ENCODE peak calls at places on chromosomes 1 and 21, in five cellular contexts. E is HEK293T, M is HepG2, H is H1, L is GM12878. G is an unnamed sample.
A peak's percentile ranks its signal among the peaks of the same experiment; 100 is the strongest.

GRCh38 chr1:92298573-92299476 is at the start of the genes GLMN and RPAP2:
- DNase-seq in E (peak; percentile 94), M (peak; percentile 63), H (peak; percentile 85), L (peak; percentile 45), G (peak; percentile 81)

GRCh38 chr1:70153739-70154138 is 51.6 kb downstream of the LRRC40 start:
- DNase-seq in E (no peak), M (no peak), H (no peak), L (no peak), G (no peak)

GRCh38 chr1:99992044-99992722 is 22.4 kb downstream of the SLC35A3 start:
- DNase-seq in E (no peak), M (no peak), H (no peak), L (no peak), G (no peak)

GRCh38 chr1:201013031-201013485 is 10.5 kb downstream of the KIF21B start:
- DNase-seq in E (no peak), M (no peak), H (no peak), L (no peak), G (no peak)

GRCh38 chr1:14794136-14794768 is 195.8 kb downstream of the KAZN start:
- DNase-seq in E (no peak), M (no peak), H (no peak), L (no peak), G (no peak)

GRCh38 chr1:53060580-53060979 is 1.4 kb upstream of the PODN start:
- DNase-seq in E (no peak), M (no peak), H (no peak), L (no peak), G (no peak)

GRCh38 chr1:7207875-7208646 is 422.8 kb downstream of the CAMTA1 start:
- DNase-seq in E (peak; percentile 79), M (peak; percentile 25), H (peak; percentile 86), L (no peak), G (peak; percentile 60)

GRCh38 chr1:45864765-45865164 is 61.4 kb downstream of the MAST2 start:
- DNase-seq in E (no peak), M (no peak), H (no peak), L (no peak), G (no peak)

GRCh38 chr21:39451332-39452206 is at the start of gene SH3BGR:
- DNase-seq in E (no peak), M (no peak), H (peak; percentile 65), L (no peak), G (no peak)

GRCh38 chr1:25727819-25728286 is 72.1 kb upstream of the SELENON start:
- DNase-seq in E (no peak), M (peak; percentile 23), H (peak; percentile 50), L (no peak), G (no peak)

GRCh38 chr1:51300270-51300669 is 30.1 kb downstream of the TTC39A start:
- DNase-seq in E (no peak), M (no peak), H (no peak), L (no peak), G (no peak)

GRCh38 chr1:51298322-51298705 is 32.0 kb downstream of the TTC39A start:
- DNase-seq in E (no peak), M (no peak), H (no peak), L (no peak), G (no peak)

GRCh38 chr1:51297401-51298321 is 32.7 kb downstream of the TTC39A start:
- DNase-seq in E (no peak), M (no peak), H (no peak), L (no peak), G (no peak)

GRCh38 chr1:51301152-51301843 is 29.1 kb downstream of the TTC39A start:
- DNase-seq in E (no peak), M (no peak), H (no peak), L (peak; percentile 39), G (no peak)

GRCh38 chr1:51299185-51299584 is 31.2 kb downstream of the TTC39A start:
- DNase-seq in E (no peak), M (no peak), H (no peak), L (no peak), G (no peak)
- TF ChIP-seq SUZ12 in E (no peak), M (no peak), H (no peak), L (no peak), G (no peak)

GRCh38 chr1:150003826-150004225 is 6.7 kb downstream of the OTUD7B start:
- DNase-seq in E (no peak), M (no peak), H (no peak), L (no peak), G (no peak)
- TF ChIP-seq SUZ12 in E (no peak), M (no peak), H (no peak), L (no peak), G (no peak)

GRCh38 chr1:158019177-158019868 is 25.9 kb downstream of the KIRREL1 start:
- DNase-seq in E (peak; percentile 38), M (peak; percentile 42), H (no peak), L (no peak), G (peak; percentile 97)
- TF ChIP-seq SUZ12 in E (no peak), M (no peak), H (no peak), L (no peak), G (no peak)

GRCh38 chr1:230114245-230114651 is 47.2 kb downstream of the GALNT2 start:
- DNase-seq in E (no peak), M (no peak), H (no peak), L (no peak), G (no peak)
- TF ChIP-seq SUZ12 in E (no peak), M (no peak), H (no peak), L (no peak), G (no peak)

GRCh38 chr1:33045814-33046213 is 9.1 kb upstream of the AK2 start:
- DNase-seq in E (no peak), M (no peak), H (no peak), L (no peak), G (no peak)
- TF ChIP-seq SUZ12 in E (no peak), M (no peak), H (no peak), L (no peak), G (no peak)

GRCh38 chr1:241442686-241443085 is 76.9 kb downstream of the FH start:
- DNase-seq in E (no peak), M (no peak), H (no peak), L (no peak), G (no peak)
- TF ChIP-seq SUZ12 in E (no peak), M (no peak), H (no peak), L (no peak), G (no peak)

GRCh38 chr1:183198463-183198862 is 12.4 kb downstream of the LAMC2 start:
- DNase-seq in E (no peak), M (no peak), H (no peak), L (no peak), G (no peak)
- TF ChIP-seq SUZ12 in E (no peak), M (no peak), H (no peak), L (no peak), G (no peak)

GRCh38 chr1:13469343-13469742 is 44.5 kb downstream of the LRRC38 start:
- DNase-seq in E (peak; percentile 42), M (peak; percentile 38), H (no peak), L (no peak), G (no peak)
- TF ChIP-seq SUZ12 in E (no peak), M (no peak), H (no peak), L (no peak), G (no peak)

DNA sequence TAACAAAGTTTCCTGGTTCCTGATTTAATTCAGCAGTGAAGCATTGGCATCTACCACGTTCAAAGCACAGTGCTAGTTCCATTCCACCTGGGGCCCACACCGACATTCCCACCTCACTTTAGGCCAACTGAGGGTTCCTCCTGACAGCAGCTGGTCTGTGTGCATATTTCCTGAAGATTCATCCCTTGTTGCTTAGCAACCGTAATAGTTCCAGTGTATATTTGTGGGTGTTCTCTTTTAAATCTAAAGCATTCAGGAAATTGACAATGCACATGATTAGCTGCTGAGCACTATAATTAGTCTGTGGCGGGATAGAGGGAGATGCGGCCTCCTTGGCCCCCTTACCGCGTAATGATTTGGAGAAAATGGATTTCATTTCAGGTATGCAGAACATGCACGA is 34.0 kb upstream of the RCAN3 start:
- DNase-seq in E (no peak), M (no peak), H (no peak), L (no peak), G (no peak)
- TF ChIP-seq SUZ12 in E (no peak), M (no peak), H (no peak), L (no peak), G (no peak)